ENCODE peak calls at places on chromosome 12, in five cellular contexts. One of them, this sample, is unnamed. For H3K4me1, the result is how much of the 10 kb centered on the place peaks cover.

GRCh38 chr12:64392221-64392620 is 1.7 kb upstream of the C12orf56 start:
- DNase-seq in neural progenitor cell: peak
- DNase-seq in CD8-positive, alpha-beta T cell: no peak
- DNase-seq in hepatocyte: peak
- DNase-seq in psoas muscle: no peak
- DNase-seq in this sample: peak

GRCh38 chr12:107296681-107297086 is 203.3 kb upstream of the CRY1 start:
- DNase-seq in neural progenitor cell: no peak
- DNase-seq in CD8-positive, alpha-beta T cell: no peak
- DNase-seq in hepatocyte: no peak
- DNase-seq in psoas muscle: no peak
- DNase-seq in this sample: no peak

GRCh38 chr12:112419269-112420133 is 754 bp downstream of the PTPN11 start:
- DNase-seq in neural progenitor cell: peak
- DNase-seq in CD8-positive, alpha-beta T cell: no peak
- DNase-seq in hepatocyte: peak
- DNase-seq in psoas muscle: peak
- DNase-seq in this sample: peak

GRCh38 chr12:104354868-104355570 is 51.5 kb downstream of the EID3 start:
- DNase-seq in neural progenitor cell: no peak
- DNase-seq in CD8-positive, alpha-beta T cell: no peak
- DNase-seq in hepatocyte: no peak
- DNase-seq in psoas muscle: no peak
- DNase-seq in this sample: no peak

GRCh38 chr12:22355011-22355580 is 20.6 kb upstream of the ST8SIA1 start:
- DNase-seq in neural progenitor cell: no peak
- DNase-seq in CD8-positive, alpha-beta T cell: no peak
- DNase-seq in hepatocyte: no peak
- DNase-seq in psoas muscle: no peak
- DNase-seq in this sample: no peak

GRCh38 chr12:88310666-88311065 is 168.6 kb downstream of the TMTC3 start:
- DNase-seq in neural progenitor cell: no peak
- DNase-seq in CD8-positive, alpha-beta T cell: no peak
- DNase-seq in hepatocyte: no peak
- DNase-seq in psoas muscle: no peak
- DNase-seq in this sample: no peak

GRCh38 chr12:115838952-115839351 is 438.5 kb downstream of the MED13L start:
- DNase-seq in neural progenitor cell: no peak
- DNase-seq in CD8-positive, alpha-beta T cell: no peak
- DNase-seq in hepatocyte: no peak
- DNase-seq in psoas muscle: no peak
- DNase-seq in this sample: no peak

GRCh38 chr12:14802961-14803829 is at the start of the genes C12orf60 and WBP11:
- DNase-seq in neural progenitor cell: peak
- DNase-seq in CD8-positive, alpha-beta T cell: peak
- DNase-seq in hepatocyte: peak
- DNase-seq in psoas muscle: peak
- DNase-seq in this sample: peak

GRCh38 chr12:42729532-42729895 is 140.0 kb upstream of the PRICKLE1 start:
- DNase-seq in neural progenitor cell: no peak
- DNase-seq in CD8-positive, alpha-beta T cell: no peak
- DNase-seq in hepatocyte: peak
- DNase-seq in psoas muscle: no peak
- DNase-seq in this sample: peak

GRCh38 chr12:103840399-103840880 is 594 bp downstream of the NT5DC3 start:
- DNase-seq in neural progenitor cell: no peak
- DNase-seq in CD8-positive, alpha-beta T cell: no peak
- DNase-seq in hepatocyte: no peak
- DNase-seq in psoas muscle: peak
- DNase-seq in this sample: no peak

GRCh38 chr12:45234134-45234865 is 18.4 kb downstream of the ANO6 start:
- DNase-seq in neural progenitor cell: peak
- DNase-seq in CD8-positive, alpha-beta T cell: no peak
- DNase-seq in hepatocyte: peak
- DNase-seq in psoas muscle: peak
- DNase-seq in this sample: peak

GRCh38 chr12:50249464-50250229 is 33.7 kb downstream of the LIMA1 start:
- DNase-seq in neural progenitor cell: no peak
- DNase-seq in CD8-positive, alpha-beta T cell: no peak
- DNase-seq in hepatocyte: no peak
- DNase-seq in psoas muscle: no peak
- DNase-seq in this sample: no peak

GRCh38 chr12:85558684-85559083 is 277.5 kb downstream of the RASSF9 start:
- DNase-seq in neural progenitor cell: no peak
- DNase-seq in CD8-positive, alpha-beta T cell: no peak
- DNase-seq in hepatocyte: no peak
- DNase-seq in psoas muscle: no peak
- DNase-seq in this sample: no peak

GRCh38 chr12:3683670-3684069 is 69.2 kb downstream of the CRACR2A start:
- DNase-seq in neural progenitor cell: no peak
- DNase-seq in CD8-positive, alpha-beta T cell: no peak
- DNase-seq in hepatocyte: no peak
- DNase-seq in psoas muscle: no peak
- DNase-seq in this sample: no peak

GRCh38 chr12:116039081-116039480 is 238.4 kb downstream of the MED13L start:
- DNase-seq in neural progenitor cell: no peak
- DNase-seq in CD8-positive, alpha-beta T cell: no peak
- DNase-seq in hepatocyte: no peak
- DNase-seq in psoas muscle: no peak
- DNase-seq in this sample: no peak

GRCh38 chr12:105738036-105738435 is 400.7 kb downstream of the NUAK1 start:
- DNase-seq in neural progenitor cell: no peak
- DNase-seq in CD8-positive, alpha-beta T cell: no peak
- DNase-seq in hepatocyte: no peak
- DNase-seq in psoas muscle: peak
- DNase-seq in this sample: no peak
- H3K4me1 ChIP-seq in neural progenitor cell: under half
- H3K4me1 ChIP-seq in CD8-positive, alpha-beta T cell: under half
- H3K4me1 ChIP-seq in hepatocyte: under half
- H3K4me1 ChIP-seq in psoas muscle: under half
- H3K4me1 ChIP-seq in this sample: under half

GRCh38 chr12:57299514-57300016 is 48.6 kb upstream of the STAC3 start:
- DNase-seq in neural progenitor cell: no peak
- DNase-seq in CD8-positive, alpha-beta T cell: no peak
- DNase-seq in hepatocyte: no peak
- DNase-seq in psoas muscle: no peak
- DNase-seq in this sample: no peak
- H3K4me3 ChIP-seq in neural progenitor cell: no peak
- H3K4me3 ChIP-seq in CD8-positive, alpha-beta T cell: no peak
- H3K4me3 ChIP-seq in hepatocyte: no peak
- H3K4me3 ChIP-seq in psoas muscle: no peak
- H3K4me3 ChIP-seq in this sample: no peak

GRCh38 chr12:130973109-130973508 is 19.4 kb downstream of the ADGRD1 start:
- DNase-seq in neural progenitor cell: no peak
- DNase-seq in CD8-positive, alpha-beta T cell: no peak
- DNase-seq in hepatocyte: no peak
- DNase-seq in psoas muscle: no peak
- DNase-seq in this sample: no peak

GRCh38 chr12:130971871-130972588 is 18.3 kb downstream of the ADGRD1 start:
- DNase-seq in neural progenitor cell: no peak
- DNase-seq in CD8-positive, alpha-beta T cell: no peak
- DNase-seq in hepatocyte: no peak
- DNase-seq in psoas muscle: no peak
- DNase-seq in this sample: no peak

GRCh38 chr12:130975116-130975515 is 21.4 kb downstream of the ADGRD1 start:
- DNase-seq in neural progenitor cell: no peak
- DNase-seq in CD8-positive, alpha-beta T cell: no peak
- DNase-seq in hepatocyte: no peak
- DNase-seq in psoas muscle: no peak
- DNase-seq in this sample: no peak

GRCh38 chr12:130972589-130972950 is 18.9 kb downstream of the ADGRD1 start:
- DNase-seq in neural progenitor cell: no peak
- DNase-seq in CD8-positive, alpha-beta T cell: no peak
- DNase-seq in hepatocyte: no peak
- DNase-seq in psoas muscle: no peak
- DNase-seq in this sample: no peak

DNA sequence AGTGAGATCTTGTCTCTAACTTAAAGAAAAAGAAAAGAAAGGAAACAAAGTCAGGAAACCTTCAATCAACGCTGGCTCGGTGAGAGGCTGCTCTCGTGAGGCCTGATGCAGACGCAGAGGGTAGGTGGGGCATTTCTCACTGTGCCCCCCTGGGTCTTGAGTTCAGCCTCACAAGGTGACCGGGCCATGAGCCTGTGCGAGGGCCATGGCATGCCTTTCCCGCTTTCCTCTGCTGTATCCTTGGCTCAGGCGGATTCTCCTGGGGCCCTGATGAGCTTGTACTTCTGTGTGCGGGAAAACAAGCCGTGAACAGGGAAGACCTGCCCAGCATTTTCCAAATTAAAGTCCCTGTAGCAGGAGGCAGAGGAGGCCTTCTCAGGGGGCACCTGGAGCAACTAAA is 20.2 kb downstream of the ADGRD1 start:
- DNase-seq in neural progenitor cell: no peak
- DNase-seq in CD8-positive, alpha-beta T cell: no peak
- DNase-seq in hepatocyte: no peak
- DNase-seq in psoas muscle: no peak
- DNase-seq in this sample: no peak
- H3K4me1 ChIP-seq in neural progenitor cell: under half
- H3K4me1 ChIP-seq in CD8-positive, alpha-beta T cell: under half
- H3K4me1 ChIP-seq in hepatocyte: under half
- H3K4me1 ChIP-seq in psoas muscle: under half
- H3K4me1 ChIP-seq in this sample: under half

GRCh38 chr12:132488127-132489077 is 1.5 kb upstream of the FBRSL1 start:
- DNase-seq in neural progenitor cell: peak
- DNase-seq in CD8-positive, alpha-beta T cell: peak
- DNase-seq in hepatocyte: no peak
- DNase-seq in psoas muscle: peak
- DNase-seq in this sample: no peak
- H3K4me3 ChIP-seq in neural progenitor cell: peak
- H3K4me3 ChIP-seq in CD8-positive, alpha-beta T cell: peak
- H3K4me3 ChIP-seq in hepatocyte: no peak
- H3K4me3 ChIP-seq in psoas muscle: peak
- H3K4me3 ChIP-seq in this sample: no peak

This sample was measured in BE2C.